ENCODE peak calls at places on chromosomes 4 and X, in five cellular contexts. O is K562, I is uterus, N is left ventricle myocardium inferior, B is cardiac muscle cell. A is an unnamed sample.

GRCh38 chr4:183328832-183329231 is 6.6 kb upstream of the CLDN24 start:
- DNase-seq in B (no peak), N (no peak), O (no peak), I (no peak), A (no peak)

GRCh38 chr4:86376850-86377249 is 17.0 kb upstream of the MAPK10 start:
- DNase-seq in O (no peak), B (no peak), N (no peak), I (no peak), A (no peak)

GRCh38 chr4:95949136-95949765 is 109.4 kb downstream of the PDHA2 start:
- DNase-seq in I (no peak), O (no peak), B (no peak), N (no peak), A (no peak)

GRCh38 chr4:84673475-84674230 is 90.7 kb downstream of the CDS1 start:
- DNase-seq in I (no peak), B (no peak), N (no peak), O (no peak), A (peak)

GRCh38 chrX:85020216-85020615 is 16.5 kb downstream of the APOOL start:
- DNase-seq in I (no peak), O (no peak), B (no peak), N (no peak), A (no peak)

GRCh38 chr4:187908079-187908501 is 87.5 kb upstream of the ZFP42 start:
- DNase-seq in I (no peak), B (no peak), O (no peak), N (no peak), A (peak)

GRCh38 chr4:6092131-6092530 is 73.9 kb upstream of the C4orf50 start:
- DNase-seq in N (no peak), B (no peak), O (no peak), I (no peak), A (no peak)

GRCh38 chrX:153650959-153651358 is 4.0 kb downstream of the DUSP9 start:
- DNase-seq in N (no peak), O (no peak), I (no peak), B (no peak), A (no peak)

GRCh38 chr4:139453041-139453370 is 915 bp upstream of the RAB33B start:
- DNase-seq in N (no peak), B (no peak), O (no peak), I (no peak), A (peak)

GRCh38 chr4:84298023-84298718 is 200.9 kb downstream of the NKX6-1 start:
- DNase-seq in N (no peak), B (no peak), O (no peak), I (no peak), A (no peak)

GRCh38 chrX:68916891-68917290 is 88.1 kb downstream of the EFNB1 start:
- DNase-seq in I (no peak), N (no peak), O (no peak), B (no peak), A (no peak)

GRCh38 chr4:26992657-26993361 is 132.2 kb downstream of the STIM2 start:
- DNase-seq in B (peak), N (no peak), O (peak), I (peak), A (no peak)

GRCh38 chr4:176549161-176549865 is 229.5 kb downstream of the SPCS3 start:
- DNase-seq in I (no peak), N (no peak), O (no peak), B (no peak), A (peak)

GRCh38 chr4:114043116-114043515 is 63.7 kb upstream of the ARSJ start:
- DNase-seq in I (no peak), N (no peak), B (no peak), O (no peak), A (no peak)

GRCh38 chr4:139584784-139585183 is 28.8 kb upstream of the SETD7 start:
- DNase-seq in N (no peak), O (no peak), I (no peak), B (no peak), A (no peak)

GRCh38 chrX:28549839-28550238 is 37.4 kb upstream of the IL1RAPL1 start:
- DNase-seq in O (no peak), I (no peak), N (no peak), B (no peak), A (no peak)

GRCh38 chr4:168917150-168917779 is 92.8 kb downstream of the CBR4 start:
- DNase-seq in I (no peak), O (peak), B (peak), N (no peak), A (peak)

GRCh38 chr4:18882468-18882867 is 860.9 kb upstream of the LCORL start:
- DNase-seq in N (no peak), B (peak), O (no peak), I (no peak), A (peak)

GRCh38 chrX:47814853-47815252 is 21.8 kb upstream of the ZNF81 start:
- DNase-seq in N (no peak), O (peak), B (peak), I (no peak), A (no peak)

GRCh38 chr4:75071241-75071778 is 138.4 kb downstream of the PARM1 start:
- DNase-seq in N (no peak), O (no peak), B (no peak), I (no peak), A (no peak)

GRCh38 chr4:10180603-10180926 is 64.0 kb upstream of the WDR1 start:
- DNase-seq in O (peak), B (no peak), I (no peak), N (no peak), A (no peak)

GRCh38 chr4:100093091-100093866 is 97.0 kb downstream of the DDIT4L start:
- DNase-seq in I (peak), B (peak), N (peak), O (peak), A (peak)

GRCh38 chrX:4550018-4550417 is 836.6 kb upstream of the PRKX start:
- DNase-seq in O (no peak), B (peak), I (no peak), N (no peak), A (no peak)

GRCh38 chr4:1177274-1178141 is 5.1 kb upstream of the SPON2 start:
- DNase-seq in O (no peak), B (no peak), N (no peak), I (no peak), A (peak)

GRCh38 chrX:40272786-40273185 is 175.0 kb upstream of the BCOR start:
- DNase-seq in B (no peak), I (no peak), N (no peak), O (no peak), A (no peak)

DNA sequence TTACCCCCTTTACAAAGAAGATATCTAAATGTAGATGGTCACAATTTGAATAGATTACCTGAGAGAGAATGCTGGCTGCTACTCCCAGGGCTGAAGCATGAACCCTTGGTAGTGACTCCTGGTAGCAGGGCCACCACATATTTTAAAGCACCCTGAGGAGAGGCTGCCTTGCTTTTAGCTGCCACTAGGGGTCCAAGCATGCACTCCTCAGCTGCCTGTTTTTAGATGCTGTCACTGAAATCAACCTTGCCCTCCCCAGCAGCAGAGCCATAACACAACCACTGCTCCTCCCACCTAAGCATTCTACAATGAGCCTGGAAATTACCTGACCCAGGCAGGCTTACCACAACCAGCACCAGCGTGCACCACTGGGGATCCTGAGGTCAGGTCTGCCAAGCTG is 850.9 kb downstream of the FAM133A start:
- DNase-seq in I (no peak), O (peak), N (no peak), B (no peak), A (no peak)
- TF ChIP-seq CTCF in I (no peak), O (no peak), N (no peak), B (no peak), A (no peak)

GRCh38 chrX:2220296-2220695 is 280.5 kb downstream of the DHRSX start:
- DNase-seq in O (no peak), I (no peak), N (no peak), B (no peak), A (no peak)

GRCh38 chrX:2226182-2226581 is 274.6 kb downstream of the DHRSX start:
- DNase-seq in B (no peak), O (no peak), I (no peak), N (no peak), A (no peak)

GRCh38 chrX:2224597-2225235 is 276.1 kb downstream of the DHRSX start:
- DNase-seq in N (no peak), I (no peak), O (no peak), B (no peak), A (no peak)

GRCh38 chrX:2224141-2224540 is 276.6 kb downstream of the DHRSX start:
- DNase-seq in B (no peak), N (no peak), I (no peak), O (no peak), A (no peak)

GRCh38 chrX:2220829-2221567 is 279.8 kb downstream of the DHRSX start:
- DNase-seq in B (no peak), N (no peak), O (no peak), I (no peak), A (no peak)
- H3K27ac ChIP-seq in B (no peak), N (no peak), O (no peak), I (no peak), A (no peak)

GRCh38 chr4:129364747-129365452 is 268.9 kb downstream of the C4orf33 start:
- DNase-seq in N (no peak), I (no peak), O (no peak), B (peak), A (no peak)
- TF ChIP-seq CTCF in N (no peak), I (no peak), O (no peak), B (no peak), A (no peak)

GRCh38 chr4:175536852-175537453 is 275.1 kb downstream of the GPM6A start:
- DNase-seq in I (no peak), O (peak), N (no peak), B (peak), A (peak)
- H3K27ac ChIP-seq in I (no peak), O (no peak), N (no peak), B (no peak), A (no peak)

GRCh38 chrX:135521405-135522131 is 1.1 kb downstream of the INTS6L start:
- DNase-seq in O (peak), B (peak), N (peak), I (peak), A (peak)
- TF ChIP-seq CTCF in O (no peak), B (no peak), N (no peak), I (no peak), A (no peak)